ENCODE peak calls at places on chromosomes 5 and 9, in five cellular contexts. One of them, this sample, is unnamed.

GRCh38 chr5:172658869-172659513 is 17.9 kb downstream of the NEURL1B start:
- DNase-seq in HCT116: no peak
- DNase-seq in testis: peak
- DNase-seq in SK-N-SH: peak
- DNase-seq in astrocyte of the spinal cord: no peak
- DNase-seq in this sample: peak

GRCh38 chr9:13268469-13268868 is 11.0 kb downstream of the MPDZ start:
- DNase-seq in SK-N-SH: no peak
- DNase-seq in testis: no peak
- DNase-seq in HCT116: no peak
- DNase-seq in astrocyte of the spinal cord: peak
- DNase-seq in this sample: no peak

GRCh38 chr5:80761176-80761575 is 106.4 kb upstream of the DHFR start:
- DNase-seq in HCT116: no peak
- DNase-seq in astrocyte of the spinal cord: no peak
- DNase-seq in SK-N-SH: no peak
- DNase-seq in testis: no peak
- DNase-seq in this sample: no peak

GRCh38 chr9:5518061-5518936 is 8.0 kb downstream of the PDCD1LG2 start:
- DNase-seq in HCT116: no peak
- DNase-seq in SK-N-SH: no peak
- DNase-seq in testis: no peak
- DNase-seq in astrocyte of the spinal cord: no peak
- DNase-seq in this sample: no peak

GRCh38 chr5:84696651-84697050 is 312.0 kb upstream of the EDIL3 start:
- DNase-seq in astrocyte of the spinal cord: peak
- DNase-seq in testis: no peak
- DNase-seq in HCT116: peak
- DNase-seq in SK-N-SH: no peak
- DNase-seq in this sample: no peak

GRCh38 chr5:66659780-66660179 is 63.6 kb downstream of the MAST4 start:
- DNase-seq in SK-N-SH: no peak
- DNase-seq in astrocyte of the spinal cord: no peak
- DNase-seq in HCT116: no peak
- DNase-seq in testis: no peak
- DNase-seq in this sample: no peak

GRCh38 chr5:80153586-80154126 is 102.2 kb downstream of the SERINC5 start:
- DNase-seq in SK-N-SH: no peak
- DNase-seq in HCT116: no peak
- DNase-seq in testis: no peak
- DNase-seq in astrocyte of the spinal cord: no peak
- DNase-seq in this sample: no peak

GRCh38 chr5:95284512-95285405 is at the start of gene MCTP1:
- DNase-seq in HCT116: no peak
- DNase-seq in astrocyte of the spinal cord: peak
- DNase-seq in testis: peak
- DNase-seq in SK-N-SH: peak
- DNase-seq in this sample: peak

GRCh38 chr9:87119328-87119881 is 172.1 kb upstream of the GAS1 start:
- DNase-seq in testis: peak
- DNase-seq in SK-N-SH: peak
- DNase-seq in astrocyte of the spinal cord: peak
- DNase-seq in HCT116: no peak
- DNase-seq in this sample: peak

GRCh38 chr5:174459832-174460448 is 264.4 kb upstream of the MSX2 start:
- DNase-seq in testis: no peak
- DNase-seq in HCT116: no peak
- DNase-seq in astrocyte of the spinal cord: no peak
- DNase-seq in SK-N-SH: no peak
- DNase-seq in this sample: no peak

GRCh38 chr5:96662725-96663513 is 743 bp downstream of the CAST start:
- DNase-seq in astrocyte of the spinal cord: peak
- DNase-seq in SK-N-SH: peak
- DNase-seq in testis: peak
- DNase-seq in HCT116: peak
- DNase-seq in this sample: peak

GRCh38 chr5:12951846-12952245 is 992.6 kb downstream of the DNAH5 start:
- DNase-seq in HCT116: no peak
- DNase-seq in astrocyte of the spinal cord: no peak
- DNase-seq in testis: no peak
- DNase-seq in SK-N-SH: no peak
- DNase-seq in this sample: no peak

GRCh38 chr9:127897194-127897692 is 2.2 kb downstream of the ST6GALNAC6 start:
- DNase-seq in testis: peak
- DNase-seq in HCT116: no peak
- DNase-seq in astrocyte of the spinal cord: peak
- DNase-seq in SK-N-SH: peak
- DNase-seq in this sample: peak

GRCh38 chr9:89328064-89328463 is 9.8 kb downstream of the SECISBP2 start:
- DNase-seq in testis: no peak
- DNase-seq in HCT116: no peak
- DNase-seq in SK-N-SH: no peak
- DNase-seq in astrocyte of the spinal cord: peak
- DNase-seq in this sample: no peak

GRCh38 chr5:979100-979817 is 29.3 kb upstream of the NKD2 start:
- DNase-seq in SK-N-SH: no peak
- DNase-seq in testis: peak
- DNase-seq in HCT116: no peak
- DNase-seq in astrocyte of the spinal cord: no peak
- DNase-seq in this sample: no peak

GRCh38 chr5:35884789-35885172 is 28.1 kb downstream of the IL7R start:
- DNase-seq in testis: no peak
- DNase-seq in astrocyte of the spinal cord: no peak
- DNase-seq in HCT116: no peak
- DNase-seq in SK-N-SH: no peak
- DNase-seq in this sample: no peak

GRCh38 chr5:35881758-35882157 is 25.1 kb downstream of the IL7R start:
- DNase-seq in SK-N-SH: no peak
- DNase-seq in astrocyte of the spinal cord: no peak
- DNase-seq in testis: no peak
- DNase-seq in HCT116: no peak
- DNase-seq in this sample: no peak

GRCh38 chr5:35879649-35880048 is 23.0 kb downstream of the IL7R start:
- DNase-seq in testis: no peak
- DNase-seq in astrocyte of the spinal cord: no peak
- DNase-seq in HCT116: no peak
- DNase-seq in SK-N-SH: no peak
- DNase-seq in this sample: no peak

GRCh38 chr5:35880166-35880565 is 23.5 kb downstream of the IL7R start:
- DNase-seq in testis: no peak
- DNase-seq in HCT116: no peak
- DNase-seq in astrocyte of the spinal cord: no peak
- DNase-seq in SK-N-SH: no peak
- DNase-seq in this sample: no peak

DNA sequence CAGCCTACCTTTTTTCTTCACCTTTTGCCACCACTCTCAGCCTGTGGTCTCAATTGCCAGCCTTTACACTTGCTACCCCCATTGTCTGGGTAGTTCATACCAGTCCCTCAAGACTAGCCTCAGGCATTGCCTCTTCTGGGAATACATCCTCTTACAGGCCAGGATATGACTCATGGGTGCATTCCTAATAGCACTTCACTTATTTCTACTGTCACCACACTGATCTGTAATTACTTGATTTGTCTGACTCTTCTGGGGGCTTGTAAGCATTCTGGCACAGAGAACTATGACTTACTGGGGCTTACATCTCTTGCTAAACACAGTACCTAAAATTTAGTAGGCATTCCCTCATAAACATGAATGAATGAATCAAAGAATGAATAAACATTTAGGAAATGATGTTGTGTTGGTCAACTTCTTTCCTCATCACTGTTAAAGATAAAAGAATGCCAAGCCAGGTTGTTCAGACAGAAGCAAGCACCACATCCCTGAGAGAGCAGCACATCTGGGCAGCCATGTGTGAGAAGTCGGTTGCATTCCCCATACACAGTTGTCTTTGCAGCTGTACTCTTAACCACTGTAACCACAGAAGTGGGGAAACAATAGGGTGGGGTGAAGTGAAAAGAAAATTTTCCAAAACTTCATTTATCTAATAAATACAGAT is 27.6 kb downstream of the IL7R start:
- DNase-seq in SK-N-SH: no peak
- DNase-seq in testis: no peak
- DNase-seq in astrocyte of the spinal cord: peak
- DNase-seq in HCT116: no peak
- DNase-seq in this sample: no peak
- H3K4me3 ChIP-seq in SK-N-SH: no peak
- H3K4me3 ChIP-seq in testis: no peak
- H3K4me3 ChIP-seq in astrocyte of the spinal cord: no peak
- H3K4me3 ChIP-seq in HCT116: no peak
- H3K4me3 ChIP-seq in this sample: no peak

DNA sequence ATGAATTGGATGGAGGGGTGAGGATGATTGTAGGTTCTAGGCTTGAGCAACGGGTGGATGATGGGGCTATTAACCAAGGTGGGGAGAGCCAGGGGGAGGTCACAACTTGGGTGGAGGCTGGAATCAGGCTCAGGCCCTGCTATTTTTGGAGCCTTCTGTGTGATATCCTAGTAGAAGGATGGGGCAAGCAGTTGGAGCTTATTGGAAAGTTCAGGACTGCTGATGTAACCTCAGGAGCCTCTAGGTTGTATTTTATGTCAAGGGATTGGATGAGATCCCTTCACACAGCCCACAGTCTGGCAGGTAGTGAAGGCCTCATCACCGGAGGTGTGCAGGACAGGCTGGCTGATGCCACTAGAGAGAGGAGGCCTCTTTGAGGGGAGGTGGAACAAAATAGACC is 11.2 kb upstream of the RPS14 start:
- DNase-seq in SK-N-SH: no peak
- DNase-seq in astrocyte of the spinal cord: no peak
- DNase-seq in HCT116: no peak
- DNase-seq in testis: no peak
- DNase-seq in this sample: no peak
- H3K4me3 ChIP-seq in SK-N-SH: no peak
- H3K4me3 ChIP-seq in astrocyte of the spinal cord: no peak
- H3K4me3 ChIP-seq in HCT116: no peak
- H3K4me3 ChIP-seq in testis: no peak
- H3K4me3 ChIP-seq in this sample: no peak

DNA sequence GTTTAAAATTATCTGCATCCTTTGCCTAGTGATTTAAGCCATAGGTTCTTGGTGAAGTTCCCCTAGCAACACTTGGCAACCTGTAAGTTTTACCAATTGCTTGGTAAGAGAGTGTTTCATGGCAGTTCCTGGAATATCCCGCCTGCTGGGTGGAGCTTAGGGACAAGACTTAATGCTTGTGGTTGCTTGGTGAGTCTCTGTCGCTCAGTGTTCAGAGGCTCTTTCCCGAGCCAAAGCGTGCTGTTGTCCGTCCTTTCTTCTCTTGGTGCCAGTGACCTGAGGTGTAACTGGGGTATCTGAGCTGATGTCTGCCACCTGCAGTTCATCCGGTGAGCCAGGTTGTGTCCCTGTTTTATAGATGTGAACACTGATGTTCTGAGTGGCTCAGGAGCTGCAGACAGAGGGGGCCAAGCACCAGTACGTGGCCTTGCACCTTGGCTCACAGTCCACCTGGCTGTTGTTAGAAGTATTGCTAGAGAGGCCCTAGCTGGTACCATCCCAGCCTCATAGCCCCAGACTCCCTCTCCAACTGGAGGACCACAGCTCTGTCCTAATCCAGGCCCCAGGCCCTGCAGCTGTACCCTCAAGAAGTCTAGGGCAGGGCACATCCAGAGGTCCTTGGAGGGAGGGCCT is 16.1 kb downstream of the PHF2 start:
- DNase-seq in testis: no peak
- DNase-seq in astrocyte of the spinal cord: peak
- DNase-seq in HCT116: peak
- DNase-seq in SK-N-SH: no peak
- DNase-seq in this sample: no peak
- H3K4me3 ChIP-seq in testis: no peak
- H3K4me3 ChIP-seq in astrocyte of the spinal cord: no peak
- H3K4me3 ChIP-seq in HCT116: no peak
- H3K4me3 ChIP-seq in SK-N-SH: no peak
- H3K4me3 ChIP-seq in this sample: no peak

GRCh38 chr9:38181866-38182265 is 112.8 kb upstream of the SHB start:
- DNase-seq in SK-N-SH: no peak
- DNase-seq in testis: no peak
- DNase-seq in astrocyte of the spinal cord: no peak
- DNase-seq in HCT116: no peak
- DNase-seq in this sample: no peak
- H3K4me3 ChIP-seq in SK-N-SH: no peak
- H3K4me3 ChIP-seq in testis: no peak
- H3K4me3 ChIP-seq in astrocyte of the spinal cord: no peak
- H3K4me3 ChIP-seq in HCT116: no peak
- H3K4me3 ChIP-seq in this sample: no peak

GRCh38 chr9:101029300-101030021 is 934 bp downstream of the PLPPR1 start:
- DNase-seq in SK-N-SH: peak
- DNase-seq in astrocyte of the spinal cord: no peak
- DNase-seq in HCT116: no peak
- DNase-seq in testis: no peak
- DNase-seq in this sample: peak
- H3K4me3 ChIP-seq in SK-N-SH: peak
- H3K4me3 ChIP-seq in astrocyte of the spinal cord: peak
- H3K4me3 ChIP-seq in HCT116: no peak
- H3K4me3 ChIP-seq in testis: peak
- H3K4me3 ChIP-seq in this sample: peak

GRCh38 chr5:35900997-35901396 is 37.4 kb downstream of the CAPSL start:
- DNase-seq in testis: no peak
- DNase-seq in SK-N-SH: no peak
- DNase-seq in astrocyte of the spinal cord: no peak
- DNase-seq in HCT116: no peak
- DNase-seq in this sample: no peak
- H3K4me3 ChIP-seq in testis: no peak
- H3K4me3 ChIP-seq in SK-N-SH: no peak
- H3K4me3 ChIP-seq in astrocyte of the spinal cord: no peak
- H3K4me3 ChIP-seq in HCT116: no peak
- H3K4me3 ChIP-seq in this sample: no peak

GRCh38 chr5:93571111-93571977 is 9.7 kb downstream of the NR2F1-AS1 start:
- DNase-seq in SK-N-SH: no peak
- DNase-seq in testis: no peak
- DNase-seq in HCT116: no peak
- DNase-seq in astrocyte of the spinal cord: peak
- DNase-seq in this sample: no peak
- H3K4me3 ChIP-seq in SK-N-SH: no peak
- H3K4me3 ChIP-seq in testis: peak
- H3K4me3 ChIP-seq in HCT116: no peak
- H3K4me3 ChIP-seq in astrocyte of the spinal cord: no peak
- H3K4me3 ChIP-seq in this sample: no peak

DNA sequence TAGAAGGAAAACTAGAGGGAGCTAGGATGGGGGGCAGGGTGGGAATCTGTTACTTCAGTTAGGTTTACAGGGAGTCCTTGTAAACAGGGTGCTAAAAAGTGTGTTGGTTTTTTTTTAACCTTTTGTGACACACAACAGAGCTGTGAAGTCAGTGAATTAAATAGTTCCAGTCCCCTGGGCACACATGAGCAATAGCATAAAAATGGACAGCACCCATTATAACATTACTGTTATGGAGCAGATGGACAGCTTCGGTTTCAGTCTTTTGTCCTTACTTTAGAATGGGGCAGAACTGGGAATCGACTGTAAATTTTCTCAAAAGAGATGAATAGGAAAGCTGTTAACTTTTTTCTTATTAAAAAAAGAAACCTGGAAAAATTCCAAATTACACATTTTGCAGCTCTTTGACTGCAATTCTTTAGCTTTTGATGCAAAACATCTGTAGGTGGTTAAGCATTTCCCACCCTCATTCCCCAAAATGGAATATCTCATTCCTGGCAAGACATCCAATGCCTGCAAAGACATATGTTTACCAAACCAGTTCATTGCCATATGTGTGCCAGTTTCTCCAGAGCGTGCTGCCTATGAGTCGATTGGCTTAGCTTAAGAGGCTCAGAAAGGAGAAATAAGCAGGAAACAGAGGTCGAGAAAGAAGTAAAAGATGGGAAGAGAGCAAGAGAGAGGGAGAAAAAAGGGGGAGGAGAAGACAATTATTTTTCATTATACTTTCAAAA is 212.3 kb upstream of the TMEM161B start:
- DNase-seq in SK-N-SH: no peak
- DNase-seq in astrocyte of the spinal cord: peak
- DNase-seq in testis: no peak
- DNase-seq in HCT116: no peak
- DNase-seq in this sample: no peak
- H3K4me3 ChIP-seq in SK-N-SH: no peak
- H3K4me3 ChIP-seq in astrocyte of the spinal cord: no peak
- H3K4me3 ChIP-seq in testis: no peak
- H3K4me3 ChIP-seq in HCT116: no peak
- H3K4me3 ChIP-seq in this sample: no peak

This sample was measured in right cardiac atrium.